ENCODE peak calls at places on chromosome 11, in ten cellular contexts. One of them, this sample, is unnamed. For H3K4me1, the result is how much of the 10 kb centered on the place peaks cover.

GRCh38 chr11:441418-442274 is at the start of gene ANO9:
- DNase-seq in stomach: peak
- DNase-seq in transverse colon: peak
- DNase-seq in K562: peak
- DNase-seq in upper lobe of left lung: peak
- DNase-seq in tibial nerve: no peak
- DNase-seq in SK-N-SH: peak
- DNase-seq in A549: no peak
- DNase-seq in HepG2: peak
- DNase-seq in sigmoid colon: no peak
- DNase-seq in this sample: no peak

GRCh38 chr11:70833554-70833953 is 418.8 kb downstream of the SHANK2 start:
- DNase-seq in stomach: no peak
- DNase-seq in transverse colon: no peak
- DNase-seq in K562: no peak
- DNase-seq in upper lobe of left lung: no peak
- DNase-seq in tibial nerve: no peak
- DNase-seq in SK-N-SH: no peak
- DNase-seq in A549: no peak
- DNase-seq in HepG2: no peak
- DNase-seq in sigmoid colon: no peak
- DNase-seq in this sample: no peak

GRCh38 chr11:10862446-10862845 is 4.6 kb upstream of the ZBED5 start:
- DNase-seq in stomach: no peak
- DNase-seq in transverse colon: no peak
- DNase-seq in K562: no peak
- DNase-seq in upper lobe of left lung: no peak
- DNase-seq in tibial nerve: no peak
- DNase-seq in SK-N-SH: no peak
- DNase-seq in A549: no peak
- DNase-seq in HepG2: no peak
- DNase-seq in sigmoid colon: no peak
- DNase-seq in this sample: no peak

GRCh38 chr11:83827520-83827919 is 541.4 kb upstream of the CCDC90B start:
- DNase-seq in stomach: no peak
- DNase-seq in transverse colon: no peak
- DNase-seq in K562: no peak
- DNase-seq in upper lobe of left lung: no peak
- DNase-seq in tibial nerve: no peak
- DNase-seq in SK-N-SH: no peak
- DNase-seq in A549: no peak
- DNase-seq in HepG2: no peak
- DNase-seq in sigmoid colon: no peak
- DNase-seq in this sample: no peak

GRCh38 chr11:119094816-119095065 is 6.9 kb downstream of the DPAGT1 start:
- DNase-seq in stomach: peak
- DNase-seq in transverse colon: peak
- DNase-seq in K562: no peak
- DNase-seq in upper lobe of left lung: peak
- DNase-seq in tibial nerve: peak
- DNase-seq in SK-N-SH: peak
- DNase-seq in A549: no peak
- DNase-seq in HepG2: peak
- DNase-seq in sigmoid colon: peak
- DNase-seq in this sample: peak

GRCh38 chr11:12170984-12171383 is 60.6 kb downstream of the MICAL2 start:
- DNase-seq in stomach: no peak
- DNase-seq in transverse colon: no peak
- DNase-seq in K562: no peak
- DNase-seq in upper lobe of left lung: no peak
- DNase-seq in tibial nerve: peak
- DNase-seq in SK-N-SH: no peak
- DNase-seq in A549: no peak
- DNase-seq in HepG2: no peak
- DNase-seq in sigmoid colon: peak
- DNase-seq in this sample: no peak

GRCh38 chr11:65275906-65276305 is 14.1 kb downstream of the POLA2 start:
- DNase-seq in stomach: no peak
- DNase-seq in transverse colon: no peak
- DNase-seq in K562: no peak
- DNase-seq in upper lobe of left lung: no peak
- DNase-seq in tibial nerve: no peak
- DNase-seq in SK-N-SH: no peak
- DNase-seq in A549: no peak
- DNase-seq in HepG2: peak
- DNase-seq in sigmoid colon: peak
- DNase-seq in this sample: no peak

GRCh38 chr11:123707606-123708205 is 33.8 kb downstream of the ZNF202 start:
- DNase-seq in stomach: peak
- DNase-seq in transverse colon: peak
- DNase-seq in K562: peak
- DNase-seq in upper lobe of left lung: peak
- DNase-seq in tibial nerve: no peak
- DNase-seq in SK-N-SH: peak
- DNase-seq in A549: peak
- DNase-seq in HepG2: peak
- DNase-seq in sigmoid colon: no peak
- DNase-seq in this sample: no peak

GRCh38 chr11:37710031-37710430 is 1112.0 kb upstream of the RAG2 start:
- DNase-seq in stomach: no peak
- DNase-seq in transverse colon: no peak
- DNase-seq in K562: no peak
- DNase-seq in upper lobe of left lung: no peak
- DNase-seq in tibial nerve: no peak
- DNase-seq in SK-N-SH: no peak
- DNase-seq in A549: no peak
- DNase-seq in HepG2: no peak
- DNase-seq in sigmoid colon: no peak
- DNase-seq in this sample: no peak

GRCh38 chr11:128054323-128054910 is 532.9 kb downstream of the ETS1 start:
- DNase-seq in stomach: no peak
- DNase-seq in transverse colon: no peak
- DNase-seq in K562: no peak
- DNase-seq in upper lobe of left lung: no peak
- DNase-seq in tibial nerve: no peak
- DNase-seq in SK-N-SH: no peak
- DNase-seq in A549: no peak
- DNase-seq in HepG2: no peak
- DNase-seq in sigmoid colon: no peak
- DNase-seq in this sample: no peak

GRCh38 chr11:68051191-68052136 is 12.6 kb downstream of the TCIRG1 start:
- DNase-seq in stomach: no peak
- DNase-seq in transverse colon: no peak
- DNase-seq in K562: no peak
- DNase-seq in upper lobe of left lung: no peak
- DNase-seq in tibial nerve: no peak
- DNase-seq in SK-N-SH: peak
- DNase-seq in A549: peak
- DNase-seq in HepG2: no peak
- DNase-seq in sigmoid colon: peak
- DNase-seq in this sample: no peak

GRCh38 chr11:13184295-13184794 is 93.2 kb upstream of the BMAL1 start:
- DNase-seq in stomach: no peak
- DNase-seq in transverse colon: no peak
- DNase-seq in K562: no peak
- DNase-seq in upper lobe of left lung: peak
- DNase-seq in tibial nerve: no peak
- DNase-seq in SK-N-SH: no peak
- DNase-seq in A549: no peak
- DNase-seq in HepG2: no peak
- DNase-seq in sigmoid colon: no peak
- DNase-seq in this sample: no peak

GRCh38 chr11:64344160-64344559 is 4.2 kb downstream of the CCDC88B start:
- DNase-seq in stomach: no peak
- DNase-seq in transverse colon: no peak
- DNase-seq in K562: no peak
- DNase-seq in upper lobe of left lung: no peak
- DNase-seq in tibial nerve: no peak
- DNase-seq in SK-N-SH: no peak
- DNase-seq in A549: no peak
- DNase-seq in HepG2: no peak
- DNase-seq in sigmoid colon: no peak
- DNase-seq in this sample: no peak

GRCh38 chr11:12174145-12175143 is 64.1 kb downstream of the MICAL2 start:
- DNase-seq in stomach: no peak
- DNase-seq in transverse colon: no peak
- DNase-seq in K562: no peak
- DNase-seq in upper lobe of left lung: no peak
- DNase-seq in tibial nerve: no peak
- DNase-seq in SK-N-SH: no peak
- DNase-seq in A549: no peak
- DNase-seq in HepG2: no peak
- DNase-seq in sigmoid colon: no peak
- DNase-seq in this sample: no peak

GRCh38 chr11:129620705-129621104 is 194.9 kb upstream of the TMEM45B start:
- DNase-seq in stomach: no peak
- DNase-seq in transverse colon: no peak
- DNase-seq in K562: no peak
- DNase-seq in upper lobe of left lung: peak
- DNase-seq in tibial nerve: no peak
- DNase-seq in SK-N-SH: no peak
- DNase-seq in A549: no peak
- DNase-seq in HepG2: no peak
- DNase-seq in sigmoid colon: no peak
- DNase-seq in this sample: no peak

GRCh38 chr11:96054870-96055705 is 131.2 kb upstream of the MTMR2 start:
- DNase-seq in stomach: no peak
- DNase-seq in transverse colon: no peak
- DNase-seq in K562: peak
- DNase-seq in upper lobe of left lung: no peak
- DNase-seq in tibial nerve: no peak
- DNase-seq in SK-N-SH: peak
- DNase-seq in A549: peak
- DNase-seq in HepG2: peak
- DNase-seq in sigmoid colon: no peak
- DNase-seq in this sample: no peak

GRCh38 chr11:130677486-130678153 is 229.2 kb downstream of the ADAMTS15 start:
- DNase-seq in stomach: no peak
- DNase-seq in transverse colon: no peak
- DNase-seq in K562: no peak
- DNase-seq in upper lobe of left lung: no peak
- DNase-seq in tibial nerve: no peak
- DNase-seq in SK-N-SH: no peak
- DNase-seq in A549: no peak
- DNase-seq in HepG2: peak
- DNase-seq in sigmoid colon: no peak
- DNase-seq in this sample: no peak
- TF ChIP-seq EP300 in stomach: no peak
- TF ChIP-seq EP300 in transverse colon: no peak
- TF ChIP-seq EP300 in K562: no peak
- TF ChIP-seq EP300 in upper lobe of left lung: no peak
- TF ChIP-seq EP300 in tibial nerve: no peak
- TF ChIP-seq EP300 in SK-N-SH: peak
- TF ChIP-seq EP300 in A549: no peak
- TF ChIP-seq EP300 in HepG2: no peak
- TF ChIP-seq EP300 in sigmoid colon: no peak
- TF ChIP-seq EP300 in this sample: no peak

DNA sequence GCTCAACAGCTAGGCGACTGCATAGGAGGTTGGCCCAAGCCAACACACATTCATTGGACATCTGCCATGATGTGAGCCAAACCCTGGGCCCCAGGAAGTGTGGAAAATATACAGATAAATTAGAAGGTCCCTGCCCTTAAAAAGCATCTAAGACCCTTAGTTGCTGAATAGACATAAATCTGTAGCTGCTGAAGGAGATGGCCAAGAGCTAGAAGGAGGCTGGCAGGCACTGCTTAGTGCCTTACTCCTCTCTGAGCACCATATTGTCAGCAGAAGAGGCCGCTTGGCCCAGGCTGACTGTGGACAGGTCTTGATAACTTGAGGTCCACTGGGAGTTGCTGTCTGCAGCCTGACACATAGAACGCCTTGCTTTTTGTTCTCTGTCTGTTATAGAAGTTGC is 53.2 kb upstream of the CD44 start:
- DNase-seq in stomach: no peak
- DNase-seq in transverse colon: no peak
- DNase-seq in K562: no peak
- DNase-seq in upper lobe of left lung: no peak
- DNase-seq in tibial nerve: no peak
- DNase-seq in SK-N-SH: no peak
- DNase-seq in A549: no peak
- DNase-seq in HepG2: no peak
- DNase-seq in sigmoid colon: no peak
- DNase-seq in this sample: no peak
- H3K4me1 ChIP-seq in stomach: under half
- H3K4me1 ChIP-seq in transverse colon: under half
- H3K4me1 ChIP-seq in K562: under half
- H3K4me1 ChIP-seq in upper lobe of left lung: under half
- H3K4me1 ChIP-seq in tibial nerve: under half
- H3K4me1 ChIP-seq in SK-N-SH: under half
- H3K4me1 ChIP-seq in A549: under half
- H3K4me1 ChIP-seq in HepG2: under half
- H3K4me1 ChIP-seq in sigmoid colon: under half
- H3K4me1 ChIP-seq in this sample: half or more

GRCh38 chr11:82818399-82819043 is 81.7 kb downstream of the PRCP start:
- DNase-seq in stomach: no peak
- DNase-seq in transverse colon: no peak
- DNase-seq in K562: no peak
- DNase-seq in upper lobe of left lung: no peak
- DNase-seq in tibial nerve: no peak
- DNase-seq in SK-N-SH: no peak
- DNase-seq in A549: no peak
- DNase-seq in HepG2: peak
- DNase-seq in sigmoid colon: no peak
- DNase-seq in this sample: no peak
- TF ChIP-seq EP300 in stomach: no peak
- TF ChIP-seq EP300 in transverse colon: no peak
- TF ChIP-seq EP300 in K562: no peak
- TF ChIP-seq EP300 in upper lobe of left lung: no peak
- TF ChIP-seq EP300 in tibial nerve: no peak
- TF ChIP-seq EP300 in SK-N-SH: no peak
- TF ChIP-seq EP300 in A549: no peak
- TF ChIP-seq EP300 in HepG2: peak
- TF ChIP-seq EP300 in sigmoid colon: no peak
- TF ChIP-seq EP300 in this sample: no peak

DNA sequence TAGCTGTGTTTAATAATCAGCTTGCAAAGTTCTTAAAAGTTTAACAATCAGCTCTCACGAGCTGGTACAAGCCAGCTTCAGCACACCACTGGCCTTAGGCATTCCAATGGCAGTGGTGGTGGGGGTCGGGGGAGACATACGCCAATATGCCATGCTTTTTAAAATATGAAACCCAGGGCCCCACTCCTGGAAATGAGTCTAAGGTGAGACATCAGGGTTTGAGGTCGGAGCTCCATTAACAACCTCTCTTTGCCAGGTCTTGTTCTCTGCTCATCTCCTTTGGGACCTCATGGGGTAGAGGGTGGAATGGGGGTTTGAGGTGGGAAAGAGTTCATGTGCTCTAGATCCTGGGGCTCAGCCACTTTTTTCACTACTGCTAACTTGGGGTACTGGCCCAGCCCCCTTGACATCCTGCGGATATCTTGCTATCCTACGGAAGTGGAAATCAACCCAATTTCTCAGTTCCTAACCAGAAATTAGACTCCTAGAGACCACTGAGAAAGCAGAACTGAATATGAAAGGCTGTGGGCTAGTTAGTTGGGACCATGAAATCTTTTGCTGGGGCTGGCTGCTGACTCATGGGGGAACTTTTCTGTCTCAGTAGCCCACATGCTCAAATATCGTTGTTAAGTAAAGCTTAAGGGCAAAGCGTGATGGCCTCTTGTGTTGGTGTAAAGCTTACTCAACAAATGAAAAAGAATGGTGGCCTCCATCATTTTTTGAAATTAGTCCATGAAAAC is 90.1 kb downstream of the PDHX start:
- DNase-seq in stomach: no peak
- DNase-seq in transverse colon: peak
- DNase-seq in K562: no peak
- DNase-seq in upper lobe of left lung: no peak
- DNase-seq in tibial nerve: no peak
- DNase-seq in SK-N-SH: no peak
- DNase-seq in A549: no peak
- DNase-seq in HepG2: no peak
- DNase-seq in sigmoid colon: no peak
- DNase-seq in this sample: no peak
- H3K4me1 ChIP-seq in stomach: under half
- H3K4me1 ChIP-seq in transverse colon: under half
- H3K4me1 ChIP-seq in K562: under half
- H3K4me1 ChIP-seq in upper lobe of left lung: under half
- H3K4me1 ChIP-seq in tibial nerve: under half
- H3K4me1 ChIP-seq in SK-N-SH: under half
- H3K4me1 ChIP-seq in A549: half or more
- H3K4me1 ChIP-seq in HepG2: under half
- H3K4me1 ChIP-seq in sigmoid colon: under half
- H3K4me1 ChIP-seq in this sample: half or more